ENCODE peak calls at places on chromosomes 2 and 18, in four cellular contexts. P is K562, L is HepG2, C is H1. G is an unnamed sample.

GRCh38 chr2:24049485-24050021 is at the start of gene FKBP1B:
- DNase-seq in P (peak), L (peak), C (peak), G (no peak)

GRCh38 chr2:15756882-15757819 is 165.5 kb downstream of the DDX1 start:
- DNase-seq in P (no peak), L (no peak), C (no peak), G (no peak)

GRCh38 chr18:31645411-31645810 is 39.0 kb downstream of the B4GALT6 start:
- DNase-seq in P (no peak), L (no peak), C (no peak), G (no peak)

GRCh38 chr2:55418072-55418471 is 1.6 kb downstream of the CCDC88A start:
- DNase-seq in P (no peak), L (no peak), C (no peak), G (no peak)

GRCh38 chr18:72727776-72728175 is 140.0 kb downstream of the NETO1 start:
- DNase-seq in P (no peak), L (no peak), C (no peak), G (no peak)

GRCh38 chr2:154375625-154376020 is 322.9 kb upstream of the KCNJ3 start:
- DNase-seq in P (no peak), L (peak), C (no peak), G (no peak)

GRCh38 chr2:127225186-127225960 is 5.3 kb upstream of the CYP27C1 start:
- DNase-seq in P (no peak), L (no peak), C (no peak), G (no peak)

GRCh38 chr2:205563646-205564045 is 118.7 kb upstream of the NRP2 start:
- DNase-seq in P (peak), L (no peak), C (no peak), G (no peak)

GRCh38 chr2:101921319-101921960 is 70.3 kb upstream of the IL1R2 start:
- DNase-seq in P (no peak), L (no peak), C (no peak), G (no peak)

GRCh38 chr2:128510701-128511100 is 192.0 kb upstream of the HS6ST1 start:
- DNase-seq in P (no peak), L (no peak), C (no peak), G (no peak)

GRCh38 chr2:158931577-158931976 is 36.9 kb upstream of the TANC1 start:
- DNase-seq in P (no peak), L (no peak), C (no peak), G (no peak)

GRCh38 chr2:226761195-226761583 is 38.4 kb downstream of the IRS1 start:
- DNase-seq in P (no peak), L (no peak), C (no peak), G (no peak)

GRCh38 chr18:68997845-68998244 is 200.0 kb downstream of the CCDC102B start:
- DNase-seq in P (no peak), L (no peak), C (no peak), G (no peak)

GRCh38 chr2:239225921-239226561 is 174.8 kb downstream of the HDAC4 start:
- DNase-seq in P (no peak), L (no peak), C (no peak), G (no peak)

GRCh38 chr2:236642584-236643291 is 73.1 kb downstream of the ACKR3 start:
- DNase-seq in P (no peak), L (peak), C (peak), G (no peak)

GRCh38 chr2:98520806-98521205 is 76.1 kb downstream of the INPP4A start:
- DNase-seq in P (no peak), L (no peak), C (no peak), G (no peak)

GRCh38 chr2:237429761-237430160 is 15.8 kb upstream of the COL6A3 start:
- DNase-seq in P (no peak), L (no peak), C (no peak), G (no peak)

GRCh38 chr2:54757496-54757895 is 34.0 kb downstream of the EML6 start:
- DNase-seq in P (no peak), L (no peak), C (no peak), G (no peak)

GRCh38 chr2:241108271-241109209 is 6.5 kb upstream of the MTERF4 start:
- DNase-seq in P (no peak), L (no peak), C (no peak), G (no peak)

GRCh38 chr2:158923180-158923594 is 45.3 kb upstream of the TANC1 start:
- DNase-seq in P (no peak), L (no peak), C (no peak), G (no peak)

GRCh38 chr18:61946449-61946848 is 53.6 kb upstream of the RNF152 start:
- DNase-seq in P (no peak), L (no peak), C (no peak), G (no peak)

GRCh38 chr18:3794537-3795348 is 344.8 kb downstream of the TGIF1 start:
- DNase-seq in P (no peak), L (no peak), C (no peak), G (no peak)

GRCh38 chr18:25516121-25516520 is 164.2 kb upstream of the ZNF521 start:
- DNase-seq in P (no peak), L (no peak), C (no peak), G (no peak)

GRCh38 chr2:98833917-98834263 is 102.1 kb downstream of the CRACDL start:
- DNase-seq in P (no peak), L (no peak), C (no peak), G (no peak)

GRCh38 chr2:42410732-42411514 is 49.9 kb upstream of the COX7A2L start:
- DNase-seq in P (no peak), L (no peak), C (no peak), G (no peak)

GRCh38 chr2:134564549-134564948 is 154.3 kb downstream of the TMEM163 start:
- DNase-seq in P (no peak), L (no peak), C (no peak), G (no peak)

GRCh38 chr2:173043466-173043865 is 32.2 kb upstream of the MAP3K20 start:
- DNase-seq in P (no peak), L (no peak), C (no peak), G (no peak)

GRCh38 chr2:80968450-80968849 is 663.9 kb upstream of the LRRTM1 start:
- DNase-seq in P (no peak), L (no peak), C (no peak), G (no peak)

GRCh38 chr2:222440670-222441422 is 16.5 kb downstream of the SGPP2 start:
- DNase-seq in P (no peak), L (peak), C (no peak), G (no peak)

GRCh38 chr2:157782057-157782845 is 93.9 kb downstream of the ACVR1 start:
- DNase-seq in P (no peak), L (peak), C (no peak), G (no peak)

GRCh38 chr18:23138470-23138869 is 3.2 kb downstream of the CABLES1 start:
- DNase-seq in P (no peak), L (no peak), C (no peak), G (no peak)

GRCh38 chr2:143128681-143129580 is at the start of gene ARHGAP15:
- DNase-seq in P (no peak), L (no peak), C (no peak), G (peak)

GRCh38 chr2:85893428-85894258 is 4.9 kb upstream of the ST3GAL5 start:
- DNase-seq in P (no peak), L (no peak), C (no peak), G (no peak)

GRCh38 chr18:50879302-50880107 is 587 bp downstream of the ME2 start:
- DNase-seq in P (no peak), L (peak), C (no peak), G (no peak)

GRCh38 chr2:178204987-178205386 is 10.7 kb downstream of the OSBPL6 start:
- DNase-seq in P (no peak), L (no peak), C (no peak), G (no peak)

GRCh38 chr2:2620604-2621003 is 289.5 kb upstream of the MYT1L start:
- DNase-seq in P (no peak), L (no peak), C (no peak), G (no peak)

GRCh38 chr2:186126181-186126580 is 359.9 kb upstream of the ZC3H15 start:
- DNase-seq in P (no peak), L (no peak), C (no peak), G (no peak)

GRCh38 chr2:142285480-142285879 is 154.7 kb upstream of the LRP1B start:
- DNase-seq in P (no peak), L (no peak), C (no peak), G (no peak)

GRCh38 chr18:72235422-72235821 is 308.7 kb downstream of the CBLN2 start:
- DNase-seq in P (no peak), L (no peak), C (peak), G (no peak)

DNA sequence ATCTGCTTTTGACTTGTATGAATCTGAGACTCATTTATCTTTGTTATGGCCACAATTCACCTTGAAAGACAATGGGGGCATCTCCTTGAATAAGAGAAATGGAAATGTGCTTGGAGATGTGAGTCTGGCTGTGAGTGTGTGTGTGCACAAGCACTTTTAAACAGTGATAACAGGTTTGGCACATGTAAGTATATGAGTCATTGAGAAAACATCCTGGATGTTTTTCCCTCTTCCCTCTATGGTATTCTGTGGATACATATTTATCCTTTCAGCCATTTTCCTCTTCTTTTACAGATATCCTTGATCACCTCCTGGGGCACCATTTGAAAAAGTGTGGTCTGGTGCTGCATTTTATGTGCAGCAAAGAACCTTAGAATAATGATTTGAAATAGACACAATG is 317.3 kb upstream of the THUMPD2 start:
- DNase-seq in P (no peak), L (no peak), C (no peak), G (no peak)
- TF ChIP-seq ZNF274 in P (no peak), L (no peak), C (no peak), G (no peak)

DNA sequence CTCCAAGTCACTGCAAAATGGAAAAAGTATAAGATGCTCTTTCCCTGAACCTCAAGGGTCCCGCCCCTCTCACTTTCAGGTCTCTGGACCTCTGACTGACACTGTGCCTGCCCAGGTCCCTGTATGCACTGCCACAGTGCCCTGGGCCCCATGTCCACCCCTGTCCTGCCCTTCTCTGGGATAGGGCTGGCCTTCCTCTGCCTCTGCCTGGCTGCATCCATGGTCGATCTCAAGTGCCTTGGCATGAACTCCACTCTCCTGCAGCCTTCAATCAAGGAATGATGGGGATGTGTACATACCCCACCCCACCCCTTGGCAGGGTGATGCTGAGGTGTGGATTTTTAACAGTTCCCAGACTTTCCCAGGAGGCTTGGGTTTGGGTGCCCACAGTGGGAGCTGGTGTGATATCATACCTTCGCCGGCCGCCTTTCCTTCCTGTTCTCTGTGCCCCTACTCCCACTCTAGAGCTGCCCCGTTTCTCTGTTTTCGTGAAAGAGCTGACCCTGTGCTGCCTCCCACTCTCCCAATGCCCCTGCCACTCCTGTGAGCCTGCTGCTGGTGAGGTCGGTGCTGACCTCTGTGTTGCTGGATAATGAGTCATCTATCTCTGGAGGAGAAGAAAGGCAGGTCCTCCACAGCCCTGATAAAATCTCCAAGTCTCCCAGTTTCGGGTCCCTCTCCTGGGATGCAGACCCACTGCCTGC is 18.9 kb downstream of the PTPN18 start:
- DNase-seq in P (no peak), L (no peak), C (no peak), G (no peak)
- TF ChIP-seq GABPA in P (no peak), L (no peak), C (no peak), G (no peak)

DNA sequence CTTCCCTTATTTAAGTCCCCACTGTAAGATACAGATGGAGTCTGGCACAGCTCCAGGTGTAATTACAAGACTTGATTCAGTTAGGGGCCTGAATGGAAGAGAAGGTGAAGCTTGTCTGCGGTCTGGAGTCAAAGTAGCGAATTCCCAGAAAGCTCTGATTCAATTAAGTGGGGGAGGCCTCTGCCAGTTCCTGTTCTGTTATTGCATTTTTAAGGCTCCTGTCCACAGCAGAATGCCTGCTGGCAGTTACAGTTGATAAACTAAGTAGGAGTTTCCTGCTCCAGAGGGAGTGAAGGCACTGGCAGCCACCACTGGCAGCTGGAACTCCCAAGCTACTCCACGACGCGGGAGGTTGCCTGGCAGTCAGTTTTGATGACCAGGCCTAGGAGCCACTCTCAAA is 181.1 kb downstream of the SOCS6 start:
- DNase-seq in P (no peak), L (no peak), C (no peak), G (no peak)
- TF ChIP-seq ATF2 in P (no peak), L (no peak), C (no peak), G (no peak)

DNA sequence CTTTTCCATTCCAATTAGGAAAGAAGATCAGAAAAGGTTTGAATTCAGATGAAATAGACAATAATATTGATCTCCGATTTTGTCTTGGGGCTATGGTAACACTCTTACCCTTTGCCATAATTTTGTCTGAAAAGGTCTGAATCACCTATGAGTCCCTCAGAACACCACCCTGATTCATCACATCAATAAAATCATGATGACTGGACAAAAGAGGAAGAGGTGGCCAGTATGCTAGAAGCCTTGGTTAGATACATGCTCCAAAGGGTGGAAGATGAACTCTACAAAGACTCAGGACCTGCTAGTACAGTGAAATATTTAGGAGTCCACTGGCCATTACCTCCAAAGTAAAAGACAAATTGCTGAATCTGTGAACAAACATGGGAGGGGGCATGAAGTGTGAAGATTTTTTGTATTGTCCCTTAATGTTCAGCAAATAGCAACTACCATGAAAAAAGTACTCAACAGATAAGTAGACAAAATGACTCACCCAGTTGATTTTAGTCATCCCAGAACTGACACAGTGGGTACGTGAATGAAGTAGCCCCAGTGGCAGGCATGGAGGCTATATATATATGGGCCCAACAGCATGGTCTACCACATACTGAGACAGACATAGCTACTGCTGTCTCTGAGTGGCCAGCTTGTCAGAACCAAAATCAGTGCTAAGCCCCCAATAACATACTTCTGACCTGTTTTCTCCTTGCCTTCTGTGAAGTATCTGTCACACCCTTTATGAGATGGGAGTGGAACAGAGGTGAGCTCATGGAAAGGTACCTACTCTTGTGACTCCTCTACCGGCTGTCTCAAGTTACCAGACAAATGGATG is 36.5 kb upstream of the GLS start:
- DNase-seq in P (no peak), L (peak), C (no peak), G (peak)
- TF ChIP-seq ZNF274 in P (no peak), L (no peak), C (no peak), G (no peak)

GRCh38 chr2:234632527-234633391 is 135.9 kb upstream of the ARL4C start:
- DNase-seq in P (no peak), L (no peak), C (no peak), G (no peak)
- TF ChIP-seq GABPA in P (no peak), L (no peak), C (no peak), G (no peak)

GRCh38 chr2:47903781-47904447 is 2.4 kb downstream of the FBXO11 start:
- DNase-seq in P (no peak), L (no peak), C (no peak), G (no peak)

GRCh38 chr2:47904903-47905453 is 1.3 kb downstream of the FBXO11 start:
- DNase-seq in P (peak), L (peak), C (no peak), G (no peak)

GRCh38 chr2:47906261-47907096 is at the start of gene FBXO11:
- DNase-seq in P (peak), L (peak), C (peak), G (peak)

GRCh38 chr2:47907097-47907781 is 941 bp upstream of the FBXO11 start:
- DNase-seq in P (peak), L (no peak), C (no peak), G (no peak)

DNA sequence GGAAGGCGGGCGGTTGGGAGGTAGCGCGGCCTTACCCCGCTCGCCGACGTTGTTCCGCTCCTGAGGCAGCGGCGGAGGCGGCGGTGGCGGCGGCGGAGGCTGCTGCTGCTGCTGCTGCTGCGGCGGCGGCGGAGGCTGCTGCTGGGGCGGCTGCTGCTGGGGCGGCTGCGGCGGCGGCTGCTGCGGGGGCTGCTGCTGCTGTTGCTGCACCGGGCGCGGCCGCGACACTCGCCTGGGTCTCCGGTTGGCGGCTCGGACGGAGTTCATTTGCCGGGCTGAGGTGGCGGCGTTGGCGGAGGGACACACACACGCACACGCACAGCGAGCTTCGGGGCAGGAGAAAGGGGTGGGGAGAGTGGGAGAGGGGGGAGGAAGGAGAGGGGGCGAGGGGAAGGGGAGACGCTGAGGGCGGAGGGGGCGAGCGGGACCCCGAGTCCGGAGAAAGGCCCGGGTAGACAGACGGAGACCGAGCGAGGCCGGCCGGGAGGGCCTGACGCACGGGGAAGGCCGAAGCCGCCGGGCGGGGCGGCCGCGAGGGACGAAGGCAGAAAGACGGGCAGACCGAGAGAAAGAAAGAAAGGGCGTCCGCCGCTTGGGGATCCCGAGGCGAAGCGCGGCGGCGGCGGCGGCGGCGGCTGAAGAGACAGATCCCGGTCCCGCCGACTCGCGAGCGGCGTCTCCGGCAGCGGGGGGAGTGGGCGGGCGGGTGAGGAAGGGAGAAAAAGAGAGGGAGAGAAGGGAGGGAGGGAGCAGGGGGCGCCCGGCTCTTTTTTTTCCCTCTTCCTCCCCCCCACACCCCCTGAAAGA is 641 bp downstream of the FBXO11 start:
- DNase-seq in P (peak), L (no peak), C (no peak), G (no peak)
- TF ChIP-seq ATF2 in P (no peak), L (no peak), C (no peak), G (no peak)

DNA sequence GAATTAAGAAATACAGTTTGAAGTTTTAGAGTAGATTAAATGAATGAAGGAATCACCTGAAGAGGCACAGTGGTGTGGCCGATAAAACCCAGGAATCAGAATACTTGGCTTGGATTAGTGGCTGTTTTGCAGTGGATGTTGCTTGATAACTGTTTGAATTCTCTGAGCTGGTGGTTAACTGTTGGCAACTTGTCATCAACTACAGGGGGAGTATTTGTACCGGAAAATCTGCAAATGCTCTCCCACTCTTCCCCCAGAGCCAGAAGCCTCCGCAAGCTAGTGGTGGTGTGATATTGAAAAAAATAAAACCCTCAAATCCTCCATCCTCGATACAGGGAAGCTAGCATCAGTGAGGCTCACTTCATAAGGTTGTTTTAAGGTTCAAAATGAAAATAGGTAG is 326.7 kb downstream of the DPP10 start:
- DNase-seq in P (no peak), L (no peak), C (no peak), G (no peak)
- TF ChIP-seq ZNF274 in P (no peak), L (no peak), C (no peak), G (no peak)

G was measured in GM12878.